ENCODE peak calls at places on chromosomes 12 and 14, in four cellular contexts. C is kidney epithelial cell, E is heart left ventricle, B is fibroblast of lung. L is an unnamed sample.

GRCh38 chr12:6295187-6295811 is 15.2 kb upstream of the PLEKHG6 start:
- DNase-seq in B (peak; percentile 77), E (no peak), C (peak; percentile 81), L (no peak)

GRCh38 chr12:109677323-109677722 is 36.3 kb upstream of the FAM222A start:
- DNase-seq in C (no peak), E (no peak), B (no peak), L (no peak)

GRCh38 chr12:103771466-103771865 is 69.6 kb downstream of the NT5DC3 start:
- DNase-seq in C (no peak), B (peak; percentile 32), E (no peak), L (no peak)

GRCh38 chr14:92224348-92224954 is 98.5 kb upstream of the SLC24A4 start:
- DNase-seq in B (no peak), C (no peak), E (no peak), L (no peak)

GRCh38 chr12:76240281-76240680 is 107.9 kb downstream of the BBS10 start:
- DNase-seq in E (no peak), B (no peak), C (no peak), L (no peak)

GRCh38 chr12:123533672-123534643 is at the start of gene RILPL1:
- DNase-seq in C (no peak), E (peak; percentile 69), B (peak; percentile 49), L (no peak)

GRCh38 chr14:58964598-58964928 is 223.9 kb upstream of the DAAM1 start:
- DNase-seq in C (no peak), B (no peak), E (no peak), L (no peak)

GRCh38 chr12:112283541-112283940 is 98.7 kb downstream of the HECTD4 start:
- DNase-seq in C (no peak), E (peak; percentile 33), B (peak; percentile 16), L (no peak)

GRCh38 chr12:63313139-63313538 is 162.1 kb upstream of the AVPR1A start:
- DNase-seq in C (no peak), E (no peak), B (no peak), L (no peak)

GRCh38 chr12:124683330-124683662 is 115.9 kb upstream of the NCOR2 start:
- DNase-seq in E (peak; percentile 35), B (peak; percentile 65), C (no peak), L (no peak)

GRCh38 chr12:96368233-96368632 is 32.0 kb downstream of the CDK17 start:
- DNase-seq in B (peak; percentile 24), C (no peak), E (peak; percentile 52), L (no peak)

GRCh38 chr12:53232641-53233538 is 881 bp upstream of the RARG start:
- DNase-seq in E (peak; percentile 84), C (no peak), B (peak; percentile 21), L (no peak)

GRCh38 chr14:24058260-24058950 is 6.6 kb downstream of the CARMIL3 start:
- DNase-seq in C (no peak), B (peak; percentile 39), E (peak; percentile 31), L (peak; percentile 16)

GRCh38 chr12:11839093-11839641 is 189.7 kb downstream of the ETV6 start:
- DNase-seq in B (peak; percentile 87), C (no peak), E (no peak), L (no peak)

GRCh38 chr12:42474391-42474790 is 115.2 kb downstream of the PRICKLE1 start:
- DNase-seq in C (peak; percentile 74), B (peak; percentile 81), E (no peak), L (no peak)

GRCh38 chr12:52050116-52050770 is 999 bp upstream of the NR4A1 start:
- DNase-seq in B (no peak), C (no peak), E (no peak), L (no peak)

GRCh38 chr12:121857322-121858246 is 1.1 kb downstream of the HPD start:
- DNase-seq in C (no peak), E (no peak), B (peak; percentile 20), L (no peak)

GRCh38 chr14:45057349-45057748 is 26.6 kb upstream of the PRPF39 start:
- DNase-seq in E (no peak), B (no peak), C (no peak), L (no peak)

GRCh38 chr12:108289342-108290131 is 49.6 kb downstream of the CMKLR1 start:
- DNase-seq in B (no peak), E (peak; percentile 67), C (no peak), L (no peak)

GRCh38 chr12:57803317-57803893 is 15.1 kb downstream of the AVIL start:
- DNase-seq in B (peak; percentile 37), E (peak; percentile 54), C (no peak), L (no peak)

GRCh38 chr12:126617312-126617711 is 1552.1 kb downstream of the AACS start:
- DNase-seq in E (no peak), C (no peak), B (no peak), L (no peak)

GRCh38 chr14:75249251-75249957 is 29.2 kb upstream of the FOS start:
- DNase-seq in B (peak; percentile 37), C (no peak), E (no peak), L (no peak)

GRCh38 chr12:51904951-51905471 is 2.3 kb upstream of the ACVRL1 start:
- DNase-seq in B (no peak), E (peak; percentile 72), C (no peak), L (no peak)

DNA sequence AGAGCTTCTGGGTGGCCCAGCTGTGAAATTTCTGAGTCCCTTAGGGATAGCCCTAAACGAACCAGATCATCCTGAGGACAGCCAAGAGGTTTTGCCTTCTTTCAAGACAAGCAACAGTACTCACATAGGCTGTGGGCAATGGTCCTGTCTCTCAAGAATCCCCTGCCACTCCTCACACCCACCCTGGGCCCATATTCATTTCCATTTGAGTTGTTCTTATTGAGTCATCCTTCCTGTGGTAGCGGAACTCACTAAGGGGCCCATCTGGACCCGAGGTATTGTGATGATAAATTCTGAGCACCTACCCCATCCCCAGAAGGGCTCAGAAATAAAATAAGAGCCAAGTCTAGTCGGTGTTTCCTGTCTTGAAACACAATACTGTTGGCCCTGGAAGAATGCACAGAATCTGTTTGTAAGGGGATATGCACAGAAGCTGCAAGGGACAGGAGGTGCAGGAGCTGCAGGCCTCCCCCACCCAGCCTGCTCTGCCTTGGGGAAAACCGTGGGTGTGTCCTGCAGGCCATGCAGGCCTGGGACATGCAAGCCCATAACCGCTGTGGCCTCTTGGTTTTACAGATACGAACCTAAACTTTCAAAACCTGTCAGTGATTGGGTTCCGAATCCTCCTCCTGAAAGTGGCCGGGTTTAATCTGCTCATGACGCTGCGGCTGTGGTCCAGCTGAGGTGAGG is 38.9 kb downstream of the DAD1 start:
- DNase-seq in B (peak; percentile 81), C (no peak), E (no peak), L (no peak)
- H3K4me3 ChIP-seq in B (no peak overlapping the region), C (no peak overlapping the region), E (peak overlapping the region; percentile 32), L (no peak overlapping the region)

GRCh38 chr14:102352213-102352612 is 10.5 kb downstream of the CINP start:
- DNase-seq in B (no peak), E (no peak), C (no peak), L (no peak)
- TF ChIP-seq CTCF in B (no peak), E (no peak), C (no peak), L (no peak)

GRCh38 chr14:35534884-35535793 is 1.2 kb downstream of the INSM2 start:
- DNase-seq in C (no peak), E (peak; percentile 56), B (peak; percentile 61), L (no peak)
- H3K4me3 ChIP-seq in C (no peak overlapping the region), E (peak overlapping the region; percentile 58), B (no peak overlapping the region), L (peak overlapping the region; percentile 30)

GRCh38 chr14:89576132-89576923 is 159.3 kb upstream of the FOXN3 start:
- DNase-seq in B (no peak), E (no peak), C (no peak), L (no peak)
- TF ChIP-seq CTCF in B (no peak), E (no peak), C (no peak), L (no peak)

GRCh38 chr12:47249719-47250506 is 170.2 kb upstream of the AMIGO2 start:
- DNase-seq in B (no peak), C (no peak), E (no peak), L (no peak)

GRCh38 chr12:47249082-47249481 is 169.3 kb upstream of the AMIGO2 start:
- DNase-seq in C (no peak), E (no peak), B (no peak), L (no peak)

GRCh38 chr12:47247418-47247817 is 167.7 kb upstream of the AMIGO2 start:
- DNase-seq in E (no peak), B (no peak), C (no peak), L (no peak)

GRCh38 chr12:47251919-47252318 is 172.2 kb upstream of the AMIGO2 start:
- DNase-seq in B (no peak), E (no peak), C (no peak), L (no peak)
- H3K4me3 ChIP-seq in B (no peak overlapping the region), E (no peak overlapping the region), C (no peak overlapping the region), L (no peak overlapping the region)

L was measured in AG04449.